ENCODE peak calls at places on chromosomes 2 and 18, in four cellular contexts. V is prostate gland, E is ovary, X is uterus. S is an unnamed sample. For H3K4me1, the result is how much of the 10 kb centered on the place peaks cover.

GRCh38 chr2:70552501-70553333 is 909 bp downstream of the TGFA start:
- DNase-seq in E (no peak), X (no peak), V (no peak), S (no peak)

GRCh38 chr2:18473241-18473841 is 87.1 kb downstream of the RDH14 start:
- DNase-seq in X (peak), E (no peak), V (no peak), S (no peak)

GRCh38 chr2:86213699-86214502 is 14.6 kb downstream of the MRPL35 start:
- DNase-seq in E (no peak), X (no peak), V (no peak), S (no peak)

GRCh38 chr18:58996131-58996632 is 131.5 kb downstream of the ZNF532 start:
- DNase-seq in V (no peak), E (no peak), X (no peak), S (peak)

GRCh38 chr2:178871536-178871935 is 64.3 kb upstream of the TTN start:
- DNase-seq in E (no peak), X (no peak), V (no peak), S (no peak)

GRCh38 chr2:144894612-144895300 is 374.8 kb upstream of the ZEB2 start:
- DNase-seq in E (no peak), X (no peak), V (no peak), S (no peak)

GRCh38 chr2:237923507-237924163 is 43.2 kb upstream of the UBE2F start:
- DNase-seq in V (peak), X (peak), E (peak), S (peak)

GRCh38 chr18:12694032-12694431 is 8.5 kb downstream of the CEP76 start:
- DNase-seq in E (no peak), X (no peak), V (no peak), S (no peak)

GRCh38 chr2:65019675-65020195 is 30.5 kb downstream of the SLC1A4 start:
- DNase-seq in X (no peak), E (no peak), V (no peak), S (no peak)

GRCh38 chr18:61569176-61569892 is 236.1 kb downstream of the CDH20 start:
- DNase-seq in V (no peak), E (no peak), X (no peak), S (peak)

GRCh38 chr2:110679337-110679707 is 1.5 kb upstream of the BUB1 start:
- DNase-seq in X (no peak), E (peak), V (no peak), S (no peak)

GRCh38 chr2:15588329-15588919 is 3.2 kb upstream of the DDX1 start:
- DNase-seq in V (peak), E (peak), X (peak), S (peak)

GRCh38 chr2:70469435-70469834 is 84.2 kb downstream of the TGFA start:
- DNase-seq in E (no peak), X (no peak), V (no peak), S (no peak)

GRCh38 chr2:68027959-68028358 is 34.8 kb downstream of the C1D start:
- DNase-seq in E (no peak), V (no peak), X (no peak), S (no peak)

GRCh38 chr18:8890957-8891464 is 185.7 kb downstream of the MTCL1 start:
- DNase-seq in E (no peak), X (no peak), V (no peak), S (no peak)

GRCh38 chr2:21664083-21664482 is 540.3 kb downstream of the TDRD15 start:
- DNase-seq in E (no peak), V (no peak), X (no peak), S (no peak)
- H3K27ac ChIP-seq in E (no peak), V (no peak), X (no peak), S (no peak)

GRCh38 chr18:3212636-3213035 is 7.1 kb downstream of the MYOM1 start:
- DNase-seq in V (no peak), E (no peak), X (no peak), S (no peak)
- H3K4me1 ChIP-seq in V (under half), E (under half), X (under half), S (under half)

GRCh38 chr2:40488101-40488598 is 36.3 kb upstream of the SLC8A1 start:
- DNase-seq in V (no peak), E (no peak), X (no peak), S (no peak)

GRCh38 chr2:40485319-40485718 is 33.4 kb upstream of the SLC8A1 start:
- DNase-seq in V (no peak), X (no peak), E (no peak), S (no peak)

GRCh38 chr2:40487592-40487991 is 35.7 kb upstream of the SLC8A1 start:
- DNase-seq in X (no peak), E (no peak), V (no peak), S (peak)

GRCh38 chr2:40488927-40489677 is 37.2 kb upstream of the SLC8A1 start:
- DNase-seq in V (no peak), X (no peak), E (no peak), S (no peak)

DNA sequence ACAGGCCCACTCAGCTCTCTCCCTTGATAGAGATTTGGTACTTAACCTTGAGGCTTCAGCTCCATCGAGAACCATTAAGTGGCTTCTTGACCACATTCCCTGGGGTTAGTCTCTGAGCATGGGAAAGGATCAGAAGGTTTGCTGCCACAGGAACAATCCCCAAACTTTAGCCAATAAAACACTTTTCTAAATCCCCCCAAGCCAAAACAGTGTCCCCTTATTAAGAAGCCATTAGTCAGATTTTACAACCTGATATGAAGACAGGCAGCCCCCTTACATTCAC is 37.7 kb upstream of the SLC8A1 start:
- DNase-seq in V (no peak), X (no peak), E (no peak), S (no peak)
- H3K27ac ChIP-seq in V (peak), X (peak), E (no peak), S (no peak)

GRCh38 chr18:77053616-77054287 is 78.8 kb downstream of the MBP start:
- DNase-seq in X (no peak), V (no peak), E (no peak), S (peak)

GRCh38 chr18:77054606-77055428 is 77.8 kb downstream of the MBP start:
- DNase-seq in X (peak), E (peak), V (peak), S (peak)

GRCh38 chr18:77052656-77053309 is 79.8 kb downstream of the MBP start:
- DNase-seq in V (no peak), X (no peak), E (no peak), S (peak)

GRCh38 chr18:77055429-77056310 is 76.9 kb downstream of the MBP start:
- DNase-seq in X (no peak), V (no peak), E (no peak), S (no peak)

DNA sequence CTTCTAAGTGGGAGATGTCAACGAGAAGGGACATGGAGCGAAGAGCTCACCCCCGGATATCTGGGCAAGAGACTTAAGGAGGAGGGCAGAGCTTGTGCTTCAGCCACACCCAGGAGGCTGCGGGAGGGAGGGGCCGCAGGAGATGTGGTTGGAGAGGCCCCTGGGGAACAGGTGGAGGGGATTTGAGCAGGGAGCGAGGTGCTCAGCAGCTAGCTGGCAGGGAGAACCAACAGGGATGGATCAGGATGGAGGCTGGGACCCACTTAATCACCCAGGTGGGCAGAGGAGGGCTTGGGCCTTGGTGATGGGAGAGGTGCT is 78.3 kb downstream of the MBP start:
- DNase-seq in V (no peak), X (no peak), E (no peak), S (no peak)
- H3K4me1 ChIP-seq in V (under half), X (under half), E (under half), S (under half)

GRCh38 chr2:171208648-171209047 is 48.0 kb upstream of the TLK1 start:
- DNase-seq in V (no peak), E (no peak), X (no peak), S (no peak)

GRCh38 chr2:171214093-171214492 is 53.4 kb upstream of the TLK1 start:
- DNase-seq in X (no peak), E (no peak), V (no peak), S (no peak)

GRCh38 chr2:171206422-171207115 is 45.9 kb upstream of the TLK1 start:
- DNase-seq in E (no peak), X (no peak), V (no peak), S (no peak)

GRCh38 chr2:171210216-171210863 is 49.6 kb upstream of the TLK1 start:
- DNase-seq in E (no peak), V (no peak), X (no peak), S (no peak)

GRCh38 chr2:171210864-171211431 is 50.3 kb upstream of the TLK1 start:
- DNase-seq in X (no peak), E (no peak), V (peak), S (no peak)
- H3K27ac ChIP-seq in X (no peak), E (no peak), V (no peak), S (no peak)

GRCh38 chr2:43129254-43129653 is 97.2 kb downstream of the ZFP36L2 start:
- DNase-seq in V (no peak), X (no peak), E (no peak), S (no peak)
- H3K4me1 ChIP-seq in V (under half), X (under half), E (under half), S (under half)

DNA sequence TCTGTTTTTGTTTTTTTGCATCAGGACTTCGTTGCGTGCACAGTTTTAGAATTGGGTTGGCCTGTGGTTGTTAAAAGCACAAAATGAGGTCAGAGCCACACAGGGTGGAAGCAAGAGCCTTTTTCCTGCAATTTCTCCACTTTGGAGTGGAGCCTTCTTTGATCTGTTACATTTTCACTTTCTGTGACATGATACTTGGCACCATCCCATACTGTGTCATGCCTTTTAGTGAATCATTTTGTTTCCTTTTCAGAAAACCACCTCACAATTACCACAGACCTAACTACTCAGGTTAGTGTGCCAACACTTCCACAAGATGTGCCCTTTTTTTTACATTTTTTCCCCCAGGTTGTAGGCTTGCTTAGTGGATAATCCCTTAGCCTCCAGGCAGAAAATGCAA is 32.5 kb downstream of the MERTK start:
- DNase-seq in E (no peak), V (no peak), X (no peak), S (no peak)
- H3K27ac ChIP-seq in E (no peak), V (no peak), X (no peak), S (no peak)

S was measured in right cardiac atrium.